ENCODE peak calls at places on chromosomes 6 and 20, in five cellular contexts. B is stomach, M is heart left ventricle, O is esophagus squamous epithelium, K is body of pancreas. Z is an unnamed sample.
A peak's percentile ranks its signal among the peaks of the same experiment; 100 is the strongest.

GRCh38 chr6:118551063-118551672 is 3.1 kb downstream of the PLN start:
- DNase-seq in B (no peak), M (no peak), O (no peak), K (no peak), Z (no peak)

GRCh38 chr6:135496805-135497411 is 632 bp downstream of the AHI1 start:
- DNase-seq in B (no peak), M (no peak), O (no peak), K (no peak), Z (no peak)

GRCh38 chr20:63496404-63497120 is 2.3 kb downstream of the EEF1A2 start:
- DNase-seq in B (no peak), M (no peak), O (no peak), K (peak; percentile 34), Z (peak; percentile 59)

GRCh38 chr6:127737768-127738167 is 160.8 kb downstream of the C6orf58 start:
- DNase-seq in B (no peak), M (no peak), O (no peak), K (no peak), Z (no peak)

GRCh38 chr6:113301651-113302050 is 555.5 kb upstream of the MARCKS start:
- DNase-seq in B (no peak), M (no peak), O (no peak), K (no peak), Z (no peak)

GRCh38 chr6:27250955-27251671 is 3.6 kb downstream of the PRSS16 start:
- DNase-seq in B (peak; percentile 95), M (peak; percentile 26), O (peak; percentile 18), K (peak; percentile 97), Z (no peak)

GRCh38 chr6:32483968-32484613 is 44.4 kb downstream of the HLA-DRA start:
- DNase-seq in B (no peak), M (no peak), O (no peak), K (no peak), Z (no peak)

GRCh38 chr6:169371344-169372144 is 117.9 kb upstream of the THBS2 start:
- DNase-seq in B (no peak), M (no peak), O (no peak), K (no peak), Z (no peak)

GRCh38 chr6:43138267-43138666 is 32.8 kb upstream of the SRF start:
- DNase-seq in B (no peak), M (no peak), O (no peak), K (no peak), Z (no peak)

GRCh38 chr6:113190170-113190569 is 667.0 kb upstream of the MARCKS start:
- DNase-seq in B (no peak), M (no peak), O (no peak), K (no peak), Z (no peak)

GRCh38 chr6:160160450-160160849 is 38.8 kb downstream of the SLC22A1 start:
- DNase-seq in B (peak; percentile 65), M (no peak), O (no peak), K (peak; percentile 50), Z (no peak)

GRCh38 chr6:75882734-75883133 is 133.7 kb downstream of the MYO6 start:
- DNase-seq in B (no peak), M (no peak), O (no peak), K (no peak), Z (no peak)

GRCh38 chr20:25032478-25033183 is 25.3 kb downstream of the ACSS1 start:
- DNase-seq in B (peak; percentile 71), M (peak; percentile 76), O (no peak), K (peak; percentile 67), Z (no peak)

GRCh38 chr6:36079596-36079995 is 50.7 kb upstream of the MAPK13 start:
- DNase-seq in B (no peak), M (no peak), O (no peak), K (no peak), Z (no peak)

GRCh38 chr6:36078159-36078558 is 50.6 kb downstream of the MAPK14 start:
- DNase-seq in B (no peak), M (no peak), O (no peak), K (no peak), Z (no peak)

GRCh38 chr6:36089048-36089447 is 41.3 kb upstream of the MAPK13 start:
- DNase-seq in B (no peak), M (no peak), O (no peak), K (no peak), Z (no peak)

GRCh38 chr6:36082318-36082717 is 48.0 kb upstream of the MAPK13 start:
- DNase-seq in B (no peak), M (no peak), O (no peak), K (no peak), Z (no peak)

DNA sequence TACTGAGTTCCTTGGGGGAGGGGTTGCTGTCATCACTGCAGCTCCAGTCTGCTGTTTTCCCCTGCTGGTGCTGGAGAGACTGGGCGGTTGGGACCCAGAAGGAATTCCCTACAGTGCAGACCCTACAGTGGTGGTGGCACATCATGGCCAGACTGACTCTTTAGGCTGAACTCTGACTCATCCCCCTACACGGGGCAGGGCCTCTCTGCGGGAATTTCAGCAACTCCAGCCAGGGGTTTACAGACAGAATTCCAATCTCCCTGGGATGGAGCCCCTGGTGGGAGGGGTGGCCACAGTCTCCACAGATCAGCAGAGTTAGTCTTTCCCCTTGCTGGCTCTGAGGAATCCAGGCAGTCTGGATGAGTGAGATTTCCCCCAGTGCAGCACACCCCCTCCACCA is 46.9 kb upstream of the MAPK13 start:
- DNase-seq in B (no peak), M (no peak), O (no peak), K (no peak), Z (no peak)
- H3K9me3 ChIP-seq in B (peaks cover 4% of the 10 kb centered on the region), M (no peaks in the 10 kb centered on the region), O (no peaks in the 10 kb centered on the region), K (no peaks in the 10 kb centered on the region), Z (no peaks in the 10 kb centered on the region)

DNA sequence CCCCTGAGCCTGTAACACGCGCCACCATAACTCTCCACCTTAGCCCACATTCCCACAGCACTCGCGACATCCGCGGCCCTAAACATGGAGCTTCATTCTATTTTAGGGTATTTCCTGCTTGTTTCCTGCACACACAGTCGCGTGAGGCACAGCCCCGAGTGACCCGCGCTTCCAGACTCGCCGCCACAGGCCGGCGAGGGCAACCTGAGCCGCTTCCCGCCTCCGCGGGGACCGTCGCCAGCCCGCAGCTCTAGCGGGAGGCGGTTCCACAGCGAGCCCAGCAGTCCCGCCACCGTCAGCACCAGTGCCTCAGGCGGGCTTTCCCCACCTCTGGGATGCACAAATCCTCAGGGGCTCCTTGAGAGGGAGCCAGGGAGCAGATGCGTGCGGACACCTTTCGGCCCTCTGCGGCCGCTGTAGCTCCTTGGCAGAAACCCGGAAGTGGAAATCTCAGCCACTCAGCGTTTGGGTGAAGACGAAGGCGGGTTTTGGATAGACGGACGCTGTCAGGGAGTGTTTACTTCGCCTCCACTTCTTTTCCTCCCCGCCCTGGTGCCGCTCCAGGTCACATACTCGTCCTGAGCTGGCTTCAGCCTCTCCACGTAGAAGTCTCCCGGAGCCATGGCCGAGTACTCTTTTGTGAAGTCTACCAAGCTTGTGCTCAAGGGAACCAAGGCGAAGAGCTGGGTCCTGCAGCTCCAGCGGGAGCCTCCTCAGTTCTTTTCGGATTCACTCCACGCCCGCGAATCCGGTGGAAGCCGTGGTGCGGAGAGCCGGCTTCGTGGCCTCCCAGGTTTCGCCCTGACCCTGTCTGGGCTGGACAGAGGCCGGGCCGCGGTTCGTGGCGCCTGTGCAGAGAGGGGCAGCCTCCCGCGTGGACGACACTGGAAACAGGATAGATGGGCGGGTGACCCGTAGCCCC is 2177.4 kb upstream of the DEFB115 start:
- DNase-seq in B (no peak), M (peak; percentile 29), O (no peak), K (peak; percentile 17), Z (peak; percentile 68)
- TF ChIP-seq POLR2A in B (no peak), M (no peak), O (no peak), K (peak; percentile 36), Z (no peak)

DNA sequence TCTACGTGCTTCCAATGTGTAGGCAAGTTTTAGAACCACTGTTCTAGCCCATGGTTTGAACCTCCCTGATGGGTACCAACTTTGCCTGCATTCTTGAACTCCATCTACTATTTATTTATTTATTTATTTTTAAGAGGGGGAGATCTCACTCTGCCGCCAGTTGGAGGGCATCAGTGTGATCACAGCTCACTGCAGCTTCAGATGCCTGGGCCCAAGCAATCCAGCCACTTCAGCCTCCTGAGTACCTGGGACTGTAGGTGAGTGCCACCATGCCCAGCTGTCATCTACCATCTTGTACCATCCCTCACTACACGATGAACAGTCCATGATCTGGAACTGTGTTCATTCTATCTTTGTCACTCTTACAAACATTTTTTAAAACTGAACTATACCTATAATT is 28.2 kb downstream of the HLA-F start:
- DNase-seq in B (no peak), M (no peak), O (no peak), K (no peak), Z (no peak)
- H3K27me3 ChIP-seq in B (no peaks in the 10 kb centered on the region), M (no peaks in the 10 kb centered on the region), O (peaks cover 14% of the 10 kb centered on the region), K (no peaks in the 10 kb centered on the region), Z (no peaks in the 10 kb centered on the region)

DNA sequence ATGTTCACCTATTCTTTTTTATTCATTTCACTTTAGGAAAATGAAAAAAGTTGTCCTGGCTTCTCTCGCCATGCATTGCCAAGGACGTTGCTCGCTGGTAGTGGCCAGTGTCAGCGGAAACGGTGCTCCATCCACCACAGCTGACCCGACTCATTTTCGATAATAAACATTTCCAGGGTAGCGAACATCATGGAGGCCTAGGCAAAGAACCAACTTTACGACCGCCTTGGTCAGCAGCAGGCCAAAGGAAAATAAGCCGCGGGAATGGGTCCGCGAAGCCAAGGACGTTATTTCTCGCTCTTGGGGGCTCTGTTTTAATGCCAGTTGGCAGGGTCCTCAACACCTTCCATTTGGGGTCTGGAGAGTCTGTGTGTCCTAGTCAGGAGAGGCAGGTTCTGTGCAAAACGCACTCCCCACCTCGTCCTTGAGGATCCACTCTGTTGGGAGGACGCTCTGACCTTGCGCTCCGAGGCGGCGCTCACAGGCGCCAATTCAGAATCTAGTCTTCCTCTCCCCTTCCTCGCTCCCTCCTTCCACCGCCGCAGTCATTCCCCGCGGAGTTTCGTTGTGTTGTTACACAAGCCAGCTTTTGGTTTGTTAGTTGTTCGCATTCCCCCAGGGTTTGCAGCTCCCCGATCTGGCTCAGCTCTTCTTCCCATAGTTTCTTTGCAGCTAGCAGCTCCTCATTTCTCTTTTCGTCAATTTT is 4.1 kb upstream of the PAX1 start:
- DNase-seq in B (no peak), M (no peak), O (no peak), K (no peak), Z (no peak)
- H3K9me3 ChIP-seq in B (no peaks in the 10 kb centered on the region), M (no peaks in the 10 kb centered on the region), O (no peaks in the 10 kb centered on the region), K (no peaks in the 10 kb centered on the region), Z (no peaks in the 10 kb centered on the region)

DNA sequence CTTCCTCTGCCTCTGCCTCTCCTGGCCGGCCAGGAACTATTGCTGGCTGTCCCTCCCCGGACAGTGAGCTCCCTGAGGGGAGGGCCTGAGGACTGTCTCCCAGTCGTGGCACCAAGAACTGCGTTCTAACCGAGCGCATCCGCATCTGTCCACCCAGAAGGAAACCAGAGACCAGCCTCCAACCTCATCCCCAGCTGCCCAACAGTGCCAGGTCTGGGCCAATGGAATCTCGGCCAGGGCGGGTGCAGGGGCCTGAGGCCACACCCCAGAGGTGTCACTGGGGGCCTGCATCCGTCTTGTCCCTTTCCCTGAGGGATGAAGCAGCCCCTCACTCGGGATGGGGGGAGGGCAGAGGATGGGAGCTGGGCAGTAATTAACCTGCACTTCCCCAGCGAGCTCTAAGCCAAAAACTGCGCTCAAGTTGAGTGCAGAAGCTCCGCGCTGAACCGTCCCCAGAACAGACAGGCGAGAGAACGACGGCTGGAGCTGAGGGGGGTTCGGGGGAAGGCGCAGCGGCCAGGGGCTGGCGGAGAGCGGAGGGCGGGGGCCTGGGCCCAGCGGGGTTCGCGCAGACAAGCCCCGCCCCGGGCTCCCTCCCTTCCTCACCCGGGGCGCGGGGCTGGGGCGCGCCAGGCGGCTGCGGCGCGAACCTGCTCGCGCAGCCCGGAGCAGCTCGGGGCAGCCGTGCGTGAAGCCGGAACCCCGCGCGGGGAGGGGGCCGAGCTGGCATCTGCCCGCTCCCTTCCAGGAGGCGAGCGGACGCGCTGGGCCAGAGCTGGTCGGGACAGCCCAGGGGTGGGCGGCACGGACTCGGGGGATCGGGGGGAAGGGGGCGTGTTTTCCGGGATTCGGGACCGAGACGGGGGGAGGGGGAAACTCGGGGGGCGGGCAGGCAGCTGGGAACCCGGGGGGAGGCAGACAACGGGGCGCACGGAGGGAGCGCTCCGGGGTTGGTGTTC is 1.4 kb downstream of the TFEB start:
- DNase-seq in B (peak; percentile 77), M (peak; percentile 84), O (no peak), K (peak; percentile 66), Z (peak; percentile 67)
- TF ChIP-seq POLR2A in B (no peak), M (no peak), O (no peak), K (peak; percentile 52), Z (peak; percentile 25)